ENCODE peak calls at places on chromosomes 2 and 18, in nine cellular contexts. One of them, this sample, is unnamed.

GRCh38 chr2:109428281-109428680 is 185.5 kb downstream of the SEPTIN10 start:
- DNase-seq in HL-60: no peak
- DNase-seq in tibial nerve: no peak
- DNase-seq in CD8-positive, alpha-beta T cell: no peak
- DNase-seq in effector memory CD4-positive, alpha-beta T cell: no peak
- DNase-seq in ovary: no peak
- DNase-seq in adrenal gland: no peak
- DNase-seq in CD4-positive, alpha-beta T cell: no peak
- DNase-seq in SK-N-SH: no peak
- DNase-seq in this sample: no peak

GRCh38 chr2:128520787-128521186 is 202.1 kb upstream of the HS6ST1 start:
- DNase-seq in HL-60: no peak
- DNase-seq in ovary: no peak
- DNase-seq in SK-N-SH: no peak
- DNase-seq in adrenal gland: no peak
- DNase-seq in tibial nerve: no peak
- DNase-seq in effector memory CD4-positive, alpha-beta T cell: no peak
- DNase-seq in CD8-positive, alpha-beta T cell: no peak
- DNase-seq in CD4-positive, alpha-beta T cell: no peak
- DNase-seq in this sample: no peak

GRCh38 chr2:62485780-62486765 is 19.9 kb downstream of the TMEM17 start:
- DNase-seq in HL-60: no peak
- DNase-seq in CD8-positive, alpha-beta T cell: no peak
- DNase-seq in tibial nerve: no peak
- DNase-seq in effector memory CD4-positive, alpha-beta T cell: no peak
- DNase-seq in CD4-positive, alpha-beta T cell: no peak
- DNase-seq in adrenal gland: no peak
- DNase-seq in SK-N-SH: no peak
- DNase-seq in ovary: no peak
- DNase-seq in this sample: no peak

GRCh38 chr2:1420746-1421480 is 7.7 kb downstream of the TPO start:
- DNase-seq in SK-N-SH: no peak
- DNase-seq in adrenal gland: peak
- DNase-seq in CD4-positive, alpha-beta T cell: no peak
- DNase-seq in HL-60: no peak
- DNase-seq in tibial nerve: no peak
- DNase-seq in CD8-positive, alpha-beta T cell: no peak
- DNase-seq in ovary: no peak
- DNase-seq in effector memory CD4-positive, alpha-beta T cell: no peak
- DNase-seq in this sample: no peak

GRCh38 chr2:94759211-94759610 is 112.0 kb upstream of the TEKT4 start:
- DNase-seq in effector memory CD4-positive, alpha-beta T cell: no peak
- DNase-seq in SK-N-SH: no peak
- DNase-seq in tibial nerve: no peak
- DNase-seq in CD8-positive, alpha-beta T cell: no peak
- DNase-seq in ovary: no peak
- DNase-seq in HL-60: no peak
- DNase-seq in adrenal gland: no peak
- DNase-seq in CD4-positive, alpha-beta T cell: no peak
- DNase-seq in this sample: no peak

GRCh38 chr2:41475959-41476358 is 571.9 kb upstream of the PKDCC start:
- DNase-seq in SK-N-SH: no peak
- DNase-seq in adrenal gland: no peak
- DNase-seq in CD4-positive, alpha-beta T cell: no peak
- DNase-seq in CD8-positive, alpha-beta T cell: no peak
- DNase-seq in tibial nerve: no peak
- DNase-seq in effector memory CD4-positive, alpha-beta T cell: no peak
- DNase-seq in HL-60: no peak
- DNase-seq in ovary: no peak
- DNase-seq in this sample: no peak

GRCh38 chr2:60370835-60371618 is 182.4 kb downstream of the BCL11A start:
- DNase-seq in effector memory CD4-positive, alpha-beta T cell: no peak
- DNase-seq in CD4-positive, alpha-beta T cell: no peak
- DNase-seq in SK-N-SH: no peak
- DNase-seq in CD8-positive, alpha-beta T cell: no peak
- DNase-seq in tibial nerve: no peak
- DNase-seq in HL-60: no peak
- DNase-seq in ovary: no peak
- DNase-seq in adrenal gland: no peak
- DNase-seq in this sample: no peak

GRCh38 chr2:204753841-204754240 is 208.6 kb downstream of the PARD3B start:
- DNase-seq in SK-N-SH: no peak
- DNase-seq in HL-60: no peak
- DNase-seq in CD8-positive, alpha-beta T cell: no peak
- DNase-seq in tibial nerve: no peak
- DNase-seq in CD4-positive, alpha-beta T cell: no peak
- DNase-seq in effector memory CD4-positive, alpha-beta T cell: no peak
- DNase-seq in adrenal gland: no peak
- DNase-seq in ovary: no peak
- DNase-seq in this sample: no peak

GRCh38 chr18:31497711-31498449 is at the start of gene DSG2:
- DNase-seq in CD4-positive, alpha-beta T cell: no peak
- DNase-seq in CD8-positive, alpha-beta T cell: no peak
- DNase-seq in HL-60: no peak
- DNase-seq in ovary: peak
- DNase-seq in effector memory CD4-positive, alpha-beta T cell: no peak
- DNase-seq in tibial nerve: no peak
- DNase-seq in adrenal gland: peak
- DNase-seq in SK-N-SH: peak
- DNase-seq in this sample: no peak

GRCh38 chr2:67323209-67323991 is 73.7 kb upstream of the ETAA1 start:
- DNase-seq in tibial nerve: no peak
- DNase-seq in SK-N-SH: peak
- DNase-seq in effector memory CD4-positive, alpha-beta T cell: no peak
- DNase-seq in CD8-positive, alpha-beta T cell: no peak
- DNase-seq in ovary: no peak
- DNase-seq in CD4-positive, alpha-beta T cell: no peak
- DNase-seq in HL-60: no peak
- DNase-seq in adrenal gland: no peak
- DNase-seq in this sample: no peak

GRCh38 chr2:34652636-34653035 is 1053.5 kb upstream of the FAM98A start:
- DNase-seq in tibial nerve: no peak
- DNase-seq in CD8-positive, alpha-beta T cell: no peak
- DNase-seq in ovary: no peak
- DNase-seq in HL-60: no peak
- DNase-seq in SK-N-SH: no peak
- DNase-seq in adrenal gland: no peak
- DNase-seq in CD4-positive, alpha-beta T cell: no peak
- DNase-seq in effector memory CD4-positive, alpha-beta T cell: no peak
- DNase-seq in this sample: no peak

GRCh38 chr2:107553534-107553933 is 273.2 kb upstream of the RGPD4 start:
- DNase-seq in CD8-positive, alpha-beta T cell: no peak
- DNase-seq in adrenal gland: no peak
- DNase-seq in SK-N-SH: no peak
- DNase-seq in ovary: no peak
- DNase-seq in HL-60: peak
- DNase-seq in CD4-positive, alpha-beta T cell: no peak
- DNase-seq in tibial nerve: no peak
- DNase-seq in effector memory CD4-positive, alpha-beta T cell: no peak
- DNase-seq in this sample: no peak

GRCh38 chr2:100192300-100192699 is 49.9 kb upstream of the AFF3 start:
- DNase-seq in effector memory CD4-positive, alpha-beta T cell: no peak
- DNase-seq in HL-60: no peak
- DNase-seq in CD4-positive, alpha-beta T cell: no peak
- DNase-seq in ovary: no peak
- DNase-seq in tibial nerve: no peak
- DNase-seq in SK-N-SH: no peak
- DNase-seq in adrenal gland: no peak
- DNase-seq in CD8-positive, alpha-beta T cell: no peak
- DNase-seq in this sample: no peak

DNA sequence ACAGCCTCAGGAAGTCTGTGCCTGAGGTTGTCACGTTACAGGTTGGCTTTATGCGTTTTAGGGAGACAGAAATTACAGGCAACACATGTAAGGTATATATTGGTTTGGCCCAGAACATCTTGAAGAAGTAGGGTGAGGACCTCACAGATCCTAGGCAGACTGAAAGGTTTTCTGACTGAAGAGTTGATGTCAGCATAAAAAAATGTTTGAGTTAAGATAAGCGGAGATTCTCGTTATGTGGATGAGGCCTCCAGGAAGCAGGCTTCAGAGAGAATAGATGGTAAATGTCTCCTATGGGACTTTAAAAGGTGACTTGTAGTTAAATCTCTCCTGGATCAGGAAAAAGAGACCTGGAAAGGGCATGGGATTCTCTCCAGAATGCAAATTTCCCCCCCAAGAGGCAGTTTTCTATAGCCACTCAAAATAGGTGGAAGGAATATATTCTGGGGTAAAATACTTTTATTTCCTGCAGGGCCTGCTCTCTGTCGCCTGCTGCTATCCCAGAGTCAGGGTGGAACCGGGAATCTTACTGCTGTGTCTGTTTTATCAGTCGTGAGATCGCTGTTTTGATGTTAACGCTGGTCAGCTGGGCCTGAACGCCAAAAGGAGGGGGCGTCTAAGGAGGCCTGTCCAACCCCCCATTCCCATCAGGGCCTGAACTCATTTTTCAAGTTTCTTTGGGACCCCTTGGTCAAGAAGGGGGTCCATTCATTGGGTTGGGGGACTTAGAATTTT is 171.1 kb downstream of the HDAC4 start:
- DNase-seq in CD8-positive, alpha-beta T cell: no peak
- DNase-seq in effector memory CD4-positive, alpha-beta T cell: no peak
- DNase-seq in HL-60: no peak
- DNase-seq in SK-N-SH: no peak
- DNase-seq in adrenal gland: peak
- DNase-seq in CD4-positive, alpha-beta T cell: no peak
- DNase-seq in tibial nerve: no peak
- DNase-seq in ovary: no peak
- DNase-seq in this sample: no peak
- H3K27ac ChIP-seq in CD8-positive, alpha-beta T cell: no peak
- H3K27ac ChIP-seq in effector memory CD4-positive, alpha-beta T cell: no peak
- H3K27ac ChIP-seq in HL-60: peak
- H3K27ac ChIP-seq in SK-N-SH: no peak
- H3K27ac ChIP-seq in adrenal gland: no peak
- H3K27ac ChIP-seq in CD4-positive, alpha-beta T cell: peak
- H3K27ac ChIP-seq in tibial nerve: no peak
- H3K27ac ChIP-seq in ovary: no peak
- H3K27ac ChIP-seq in this sample: no peak

GRCh38 chr2:26302846-26303245 is 43.1 kb upstream of the SELENOI start:
- DNase-seq in ovary: no peak
- DNase-seq in effector memory CD4-positive, alpha-beta T cell: no peak
- DNase-seq in CD4-positive, alpha-beta T cell: no peak
- DNase-seq in tibial nerve: no peak
- DNase-seq in CD8-positive, alpha-beta T cell: no peak
- DNase-seq in SK-N-SH: no peak
- DNase-seq in adrenal gland: no peak
- DNase-seq in HL-60: no peak
- DNase-seq in this sample: no peak
- H3K27ac ChIP-seq in ovary: no peak
- H3K27ac ChIP-seq in effector memory CD4-positive, alpha-beta T cell: no peak
- H3K27ac ChIP-seq in CD4-positive, alpha-beta T cell: no peak
- H3K27ac ChIP-seq in tibial nerve: no peak
- H3K27ac ChIP-seq in CD8-positive, alpha-beta T cell: no peak
- H3K27ac ChIP-seq in SK-N-SH: no peak
- H3K27ac ChIP-seq in adrenal gland: no peak
- H3K27ac ChIP-seq in HL-60: no peak
- H3K27ac ChIP-seq in this sample: no peak

DNA sequence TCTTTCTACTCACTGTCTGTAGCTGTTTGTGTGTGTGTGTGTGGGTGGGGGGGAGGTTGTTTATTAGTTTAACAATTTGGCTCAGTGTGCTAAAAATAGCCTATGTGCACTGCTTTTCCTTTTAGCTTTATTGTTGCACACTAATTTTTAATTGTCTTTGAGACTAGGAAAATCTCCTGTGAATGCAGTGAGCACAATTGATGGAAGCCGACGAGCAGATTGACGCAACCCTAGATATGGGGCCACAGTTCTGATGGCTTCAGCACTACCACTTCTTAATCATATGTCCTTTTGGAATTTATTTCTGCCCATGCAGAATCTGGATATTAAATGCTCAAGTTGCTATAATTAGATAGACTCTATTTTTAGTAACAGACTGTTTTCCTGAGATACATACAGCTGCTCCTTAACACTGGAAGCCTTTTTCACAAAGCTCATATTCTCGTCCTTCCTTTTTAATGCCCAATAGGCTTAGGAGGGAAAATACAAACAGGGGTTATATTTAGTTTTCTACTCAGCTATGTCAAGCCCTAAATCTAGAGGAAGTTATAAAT is 109.1 kb downstream of the IRS1 start:
- DNase-seq in effector memory CD4-positive, alpha-beta T cell: no peak
- DNase-seq in CD8-positive, alpha-beta T cell: no peak
- DNase-seq in HL-60: no peak
- DNase-seq in tibial nerve: no peak
- DNase-seq in ovary: no peak
- DNase-seq in SK-N-SH: no peak
- DNase-seq in CD4-positive, alpha-beta T cell: no peak
- DNase-seq in adrenal gland: no peak
- DNase-seq in this sample: no peak
- H3K27ac ChIP-seq in effector memory CD4-positive, alpha-beta T cell: no peak
- H3K27ac ChIP-seq in CD8-positive, alpha-beta T cell: no peak
- H3K27ac ChIP-seq in HL-60: no peak
- H3K27ac ChIP-seq in tibial nerve: no peak
- H3K27ac ChIP-seq in ovary: peak
- H3K27ac ChIP-seq in SK-N-SH: no peak
- H3K27ac ChIP-seq in CD4-positive, alpha-beta T cell: no peak
- H3K27ac ChIP-seq in adrenal gland: no peak
- H3K27ac ChIP-seq in this sample: no peak

GRCh38 chr2:73855526-73855925 is 26.8 kb downstream of the STAMBP start:
- DNase-seq in SK-N-SH: no peak
- DNase-seq in HL-60: no peak
- DNase-seq in ovary: no peak
- DNase-seq in CD8-positive, alpha-beta T cell: no peak
- DNase-seq in adrenal gland: no peak
- DNase-seq in effector memory CD4-positive, alpha-beta T cell: no peak
- DNase-seq in tibial nerve: no peak
- DNase-seq in CD4-positive, alpha-beta T cell: no peak
- DNase-seq in this sample: no peak

GRCh38 chr2:73852020-73852419 is 23.3 kb downstream of the STAMBP start:
- DNase-seq in HL-60: no peak
- DNase-seq in CD4-positive, alpha-beta T cell: no peak
- DNase-seq in effector memory CD4-positive, alpha-beta T cell: no peak
- DNase-seq in CD8-positive, alpha-beta T cell: no peak
- DNase-seq in tibial nerve: no peak
- DNase-seq in SK-N-SH: no peak
- DNase-seq in adrenal gland: no peak
- DNase-seq in ovary: no peak
- DNase-seq in this sample: no peak

GRCh38 chr2:73850009-73850408 is 21.2 kb downstream of the STAMBP start:
- DNase-seq in SK-N-SH: no peak
- DNase-seq in tibial nerve: no peak
- DNase-seq in CD8-positive, alpha-beta T cell: no peak
- DNase-seq in HL-60: no peak
- DNase-seq in adrenal gland: no peak
- DNase-seq in ovary: no peak
- DNase-seq in CD4-positive, alpha-beta T cell: no peak
- DNase-seq in effector memory CD4-positive, alpha-beta T cell: no peak
- DNase-seq in this sample: no peak

GRCh38 chr2:73856214-73856613 is 27.5 kb downstream of the STAMBP start:
- DNase-seq in effector memory CD4-positive, alpha-beta T cell: no peak
- DNase-seq in HL-60: no peak
- DNase-seq in ovary: no peak
- DNase-seq in CD8-positive, alpha-beta T cell: no peak
- DNase-seq in adrenal gland: no peak
- DNase-seq in SK-N-SH: no peak
- DNase-seq in tibial nerve: no peak
- DNase-seq in CD4-positive, alpha-beta T cell: no peak
- DNase-seq in this sample: no peak

DNA sequence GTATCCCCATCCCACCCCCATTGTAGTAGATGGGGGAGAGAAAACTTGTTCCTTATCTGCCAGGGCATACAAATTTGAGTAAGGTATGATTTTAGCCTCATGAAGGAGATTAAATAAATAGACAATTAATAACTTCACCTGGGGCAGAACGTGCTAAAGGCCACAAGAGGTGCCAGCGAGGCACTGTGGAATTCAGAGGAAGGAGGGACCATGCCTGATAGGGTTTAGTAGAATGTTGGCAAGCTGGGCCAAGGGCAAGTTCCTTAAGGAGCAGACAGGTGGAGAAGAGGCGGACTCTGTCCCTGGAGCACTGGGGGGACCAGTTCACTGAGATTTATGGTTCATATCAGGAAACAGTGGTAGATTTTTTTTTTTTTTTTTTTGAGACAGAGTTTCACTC is 22.5 kb downstream of the STAMBP start:
- DNase-seq in tibial nerve: no peak
- DNase-seq in HL-60: no peak
- DNase-seq in effector memory CD4-positive, alpha-beta T cell: no peak
- DNase-seq in ovary: no peak
- DNase-seq in CD4-positive, alpha-beta T cell: no peak
- DNase-seq in SK-N-SH: no peak
- DNase-seq in adrenal gland: no peak
- DNase-seq in CD8-positive, alpha-beta T cell: no peak
- DNase-seq in this sample: no peak
- H3K27ac ChIP-seq in tibial nerve: no peak
- H3K27ac ChIP-seq in HL-60: no peak
- H3K27ac ChIP-seq in effector memory CD4-positive, alpha-beta T cell: no peak
- H3K27ac ChIP-seq in ovary: no peak
- H3K27ac ChIP-seq in CD4-positive, alpha-beta T cell: no peak
- H3K27ac ChIP-seq in SK-N-SH: peak
- H3K27ac ChIP-seq in adrenal gland: no peak
- H3K27ac ChIP-seq in CD8-positive, alpha-beta T cell: no peak
- H3K27ac ChIP-seq in this sample: no peak

This sample was measured in CD4-positive, alpha-beta memory T cell.